ENCODE peak calls at places on chromosome 4, in seven cellular contexts. K is neural progenitor cell, J is sigmoid colon, L is esophagus muscularis mucosa, R is tibial nerve, Z is psoas muscle, B is lower lobe of right lung. M is an unnamed sample. For H3K9me3, the result is how much of the 10 kb centered on the place peaks cover.

GRCh38 chr4:55635282-55635681 is 816 bp downstream of the NMU start:
- DNase-seq in K (peak), J (no peak), L (no peak), R (no peak), Z (no peak), B (no peak), M (no peak)

GRCh38 chr4:169601016-169601771 is 11.2 kb downstream of the NEK1 start:
- DNase-seq in K (no peak), J (no peak), L (no peak), R (no peak), Z (no peak), B (no peak), M (no peak)

GRCh38 chr4:74456056-74456744 is 11.3 kb downstream of the AREG start:
- DNase-seq in K (no peak), J (no peak), L (no peak), R (no peak), Z (no peak), B (no peak), M (no peak)

GRCh38 chr4:169147217-169147616 is 123.5 kb downstream of the SH3RF1 start:
- DNase-seq in K (no peak), J (no peak), L (no peak), R (no peak), Z (no peak), B (no peak), M (no peak)

GRCh38 chr4:7470522-7471128 is 35.9 kb upstream of the PSAPL1 start:
- DNase-seq in K (no peak), J (no peak), L (no peak), R (no peak), Z (no peak), B (no peak), M (no peak)

GRCh38 chr4:109049926-109050325 is 252.5 kb downstream of the COL25A1 start:
- DNase-seq in K (no peak), J (no peak), L (no peak), R (no peak), Z (no peak), B (no peak), M (no peak)

GRCh38 chr4:36758779-36759178 is 477.4 kb downstream of the DTHD1 start:
- DNase-seq in K (no peak), J (no peak), L (no peak), R (no peak), Z (no peak), B (no peak), M (no peak)

GRCh38 chr4:89482248-89482647 is 174.6 kb upstream of the GPRIN3 start:
- DNase-seq in K (peak), J (no peak), L (no peak), R (no peak), Z (no peak), B (no peak), M (no peak)

GRCh38 chr4:89539374-89539773 is 231.8 kb upstream of the GPRIN3 start:
- DNase-seq in K (no peak), J (no peak), L (no peak), R (no peak), Z (no peak), B (no peak), M (no peak)

GRCh38 chr4:153137677-153138630 is 66.3 kb upstream of the TRIM2 start:
- DNase-seq in K (no peak), J (no peak), L (no peak), R (no peak), Z (no peak), B (no peak), M (no peak)

GRCh38 chr4:150176559-150176958 is 98.3 kb downstream of the DCLK2 start:
- DNase-seq in K (no peak), J (no peak), L (peak), R (no peak), Z (no peak), B (no peak), M (no peak)

GRCh38 chr4:6692806-6693205 is 872 bp upstream of the S100P start:
- DNase-seq in K (no peak), J (no peak), L (no peak), R (no peak), Z (no peak), B (no peak), M (no peak)

GRCh38 chr4:186104114-186104894 is at the start of gene FAM149A:
- DNase-seq in K (peak), J (peak), L (no peak), R (no peak), Z (peak), B (peak), M (no peak)

GRCh38 chr4:54082168-54082567 is 17.8 kb upstream of the CHIC2 start:
- DNase-seq in K (no peak), J (no peak), L (no peak), R (no peak), Z (no peak), B (no peak), M (no peak)

GRCh38 chr4:69322055-69322454 is 41.8 kb downstream of the UGT2B28 start:
- DNase-seq in K (no peak), J (no peak), L (no peak), R (no peak), Z (no peak), B (no peak), M (no peak)

GRCh38 chr4:34046580-34046979 is 2197.7 kb downstream of the ARAP2 start:
- DNase-seq in K (no peak), J (no peak), L (no peak), R (no peak), Z (no peak), B (no peak), M (no peak)

GRCh38 chr4:141702472-141703182 is 66.2 kb downstream of the IL15 start:
- DNase-seq in K (no peak), J (no peak), L (no peak), R (no peak), Z (peak), B (no peak), M (no peak)

DNA sequence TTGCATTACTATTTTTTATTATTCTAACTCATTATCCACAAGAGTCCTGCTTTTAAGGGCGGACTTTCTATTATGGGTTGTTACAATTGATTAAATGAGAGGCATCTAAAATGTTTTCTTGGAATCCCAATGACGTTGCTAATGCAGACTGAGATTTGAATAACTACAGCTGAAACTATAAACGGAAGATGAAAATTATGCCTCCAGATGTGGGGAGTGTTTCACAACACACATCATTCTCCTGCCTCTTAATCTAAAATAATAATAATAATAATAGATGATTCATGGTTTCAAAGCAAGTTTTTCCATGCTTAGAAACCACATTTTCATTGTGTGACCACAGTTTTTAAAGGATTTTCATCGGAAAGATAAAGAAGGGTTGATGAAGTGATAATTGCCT is 306.9 kb upstream of the CPEB2 start:
- DNase-seq in K (no peak), J (no peak), L (no peak), R (no peak), Z (no peak), B (no peak), M (no peak)
- H3K9me3 ChIP-seq in K (under half), J (under half), L (under half), R (under half), Z (under half), B (under half), M (under half)

GRCh38 chr4:86362510-86362909 is 2.7 kb upstream of the MAPK10 start:
- DNase-seq in K (no peak), J (no peak), L (no peak), R (no peak), Z (no peak), B (no peak), M (no peak)
- H3K4me3 ChIP-seq in K (no peak), J (no peak), L (no peak), R (no peak), Z (no peak), B (no peak), M (no peak)

GRCh38 chr4:41748788-41749445 is 392 bp upstream of the PHOX2B start:
- DNase-seq in K (peak), J (no peak), L (peak), R (no peak), Z (no peak), B (no peak), M (no peak)

GRCh38 chr4:41748074-41748787 is at the start of gene PHOX2B:
- DNase-seq in K (peak), J (no peak), L (peak), R (no peak), Z (no peak), B (no peak), M (no peak)

GRCh38 chr4:41750624-41751324 is 2.2 kb upstream of the PHOX2B start:
- DNase-seq in K (peak), J (no peak), L (peak), R (no peak), Z (no peak), B (no peak), M (no peak)

GRCh38 chr4:41750158-41750623 is 1.7 kb upstream of the PHOX2B start:
- DNase-seq in K (peak), J (no peak), L (peak), R (no peak), Z (no peak), B (no peak), M (no peak)

DNA sequence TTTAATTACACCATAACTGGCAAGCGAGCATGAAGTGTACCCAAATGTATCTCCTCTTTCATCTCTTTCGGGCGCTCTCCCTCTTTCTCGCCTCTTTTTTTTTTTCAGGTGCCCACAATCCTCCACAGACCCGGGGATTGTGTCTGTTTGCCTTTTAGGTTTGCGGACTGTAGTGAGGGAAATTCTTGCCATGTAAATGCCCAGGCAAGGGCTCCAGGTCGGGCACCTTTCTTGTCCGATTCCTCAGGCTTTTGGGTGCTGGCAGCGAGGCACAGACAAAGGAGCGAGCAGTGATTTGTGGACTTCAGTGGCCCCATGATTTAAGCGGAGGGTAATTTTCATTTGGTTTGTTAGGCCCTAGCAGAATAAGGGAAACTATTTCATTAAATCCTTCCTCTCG is 1.1 kb upstream of the PHOX2B start:
- DNase-seq in K (peak), J (no peak), L (peak), R (no peak), Z (no peak), B (no peak), M (no peak)
- H3K9me3 ChIP-seq in K (under half), J (under half), L (under half), R (under half), Z (under half), B (under half), M (under half)

GRCh38 chr4:22508376-22508775 is 7.5 kb downstream of the ADGRA3 start:
- DNase-seq in K (no peak), J (no peak), L (peak), R (no peak), Z (no peak), B (no peak), M (no peak)

GRCh38 chr4:22514431-22514830 is 1.4 kb downstream of the ADGRA3 start:
- DNase-seq in K (no peak), J (no peak), L (no peak), R (no peak), Z (no peak), B (no peak), M (no peak)

GRCh38 chr4:22514001-22514400 is 1.9 kb downstream of the ADGRA3 start:
- DNase-seq in K (no peak), J (no peak), L (no peak), R (no peak), Z (no peak), B (no peak), M (no peak)

GRCh38 chr4:22512306-22512705 is 3.6 kb downstream of the ADGRA3 start:
- DNase-seq in K (no peak), J (no peak), L (no peak), R (no peak), Z (no peak), B (no peak), M (no peak)

DNA sequence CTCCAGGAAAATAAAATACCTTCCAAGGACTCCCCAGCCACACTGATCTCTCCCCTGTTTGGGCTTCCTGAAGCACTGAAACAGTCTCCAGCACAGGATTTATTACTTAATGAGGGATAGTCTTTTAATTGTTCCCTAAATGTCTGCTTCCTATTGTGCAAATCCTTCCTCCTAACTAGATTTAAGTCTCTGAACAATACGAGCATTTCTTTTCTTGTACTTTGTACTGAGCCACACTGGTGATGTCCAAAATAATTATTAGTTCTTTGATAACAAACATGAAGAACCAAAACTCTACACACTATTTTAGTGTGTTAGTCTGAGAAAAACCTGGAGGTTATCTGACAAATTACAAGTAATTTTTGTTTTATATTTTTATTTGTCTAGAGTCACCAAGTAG is 5.1 kb downstream of the ADGRA3 start:
- DNase-seq in K (no peak), J (no peak), L (no peak), R (no peak), Z (no peak), B (no peak), M (no peak)
- H3K4me3 ChIP-seq in K (no peak), J (no peak), L (no peak), R (no peak), Z (no peak), B (no peak), M (no peak)

GRCh38 chr4:65773636-65774035 is 103.3 kb upstream of the EPHA5 start:
- DNase-seq in K (no peak), J (no peak), L (no peak), R (no peak), Z (no peak), B (no peak), M (no peak)
- H3K9me3 ChIP-seq in K (under half), J (under half), L (under half), R (under half), Z (under half), B (under half), M (under half)

DNA sequence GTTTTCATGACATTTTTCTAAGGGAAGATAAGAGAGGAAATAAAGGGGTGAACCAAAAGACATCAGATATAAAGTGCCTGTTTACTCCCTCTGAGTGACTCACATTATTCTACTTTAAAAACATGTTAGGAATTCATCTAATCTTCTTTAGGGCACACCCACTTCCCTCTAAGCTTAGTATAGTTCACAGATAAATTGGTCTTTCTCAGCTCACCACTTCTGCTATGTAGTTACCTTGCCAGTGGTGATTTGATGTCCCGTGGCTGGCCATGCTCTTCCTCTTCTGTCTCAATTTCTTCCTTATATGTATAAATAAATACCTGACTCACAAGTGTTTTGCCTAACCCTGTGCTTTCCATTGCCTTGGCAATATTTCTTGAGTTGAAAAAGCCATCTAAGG is 96.8 kb downstream of the PDLIM5 start:
- DNase-seq in K (peak), J (no peak), L (no peak), R (no peak), Z (no peak), B (no peak), M (no peak)
- H3K4me3 ChIP-seq in K (no peak), J (no peak), L (no peak), R (no peak), Z (no peak), B (no peak), M (no peak)

GRCh38 chr4:18405054-18405453 is 383.5 kb upstream of the LCORL start:
- DNase-seq in K (no peak), J (no peak), L (no peak), R (no peak), Z (no peak), B (no peak), M (no peak)
- H3K9me3 ChIP-seq in K (under half), J (under half), L (under half), R (under half), Z (under half), B (under half), M (under half)

GRCh38 chr4:99617374-99617773 is 40.3 kb downstream of the C4orf54 start:
- DNase-seq in K (no peak), J (no peak), L (no peak), R (no peak), Z (no peak), B (no peak), M (no peak)
- H3K4me3 ChIP-seq in K (no peak), J (no peak), L (no peak), R (no peak), Z (no peak), B (no peak), M (no peak)

GRCh38 chr4:139691-140090 is 15.4 kb downstream of the ZNF718 start:
- DNase-seq in K (no peak), J (no peak), L (no peak), R (no peak), Z (no peak), B (no peak), M (no peak)
- H3K9me3 ChIP-seq in K (under half), J (under half), L (under half), R (under half), Z (half or more), B (half or more), M (half or more)